ENCODE peak calls at places on chromosomes 6 and 20, in six cellular contexts. H, T, J, C, I and Y are unnamed samples.

GRCh38 chr20:48456361-48457184 is 371.2 kb downstream of the PREX1 start:
- DNase-seq in T (peak; percentile 86), J (no peak), C (no peak), H (no peak), I (no peak), Y (no peak)

GRCh38 chr20:44370639-44371218 is 15.2 kb downstream of the HNF4A start:
- DNase-seq in I (no peak), J (no peak), H (peak; percentile 47), T (no peak), C (no peak), Y (no peak)

GRCh38 chr6:136969930-136970329 is 47.8 kb downstream of the SLC35D3 start:
- DNase-seq in I (no peak), C (no peak), J (no peak), H (no peak), T (no peak), Y (no peak)

GRCh38 chr6:160734627-160735026 is 32.6 kb downstream of the PLG start:
- DNase-seq in I (no peak), C (no peak), H (no peak), T (no peak), J (no peak), Y (no peak)

GRCh38 chr6:77425676-77426075 is 37.6 kb downstream of the HTR1B start:
- DNase-seq in J (no peak), H (no peak), T (no peak), I (no peak), C (peak; percentile 50), Y (no peak)

GRCh38 chr6:39765508-39766065 is 26.6 kb upstream of the DAAM2 start:
- DNase-seq in J (no peak), I (no peak), H (no peak), C (no peak), T (no peak), Y (no peak)

GRCh38 chr6:29014729-29015608 is 9.9 kb upstream of the ZNF311 start:
- DNase-seq in C (no peak), J (no peak), T (no peak), H (no peak), I (no peak), Y (peak; percentile 31)

GRCh38 chr20:22455259-22455658 is 129.1 kb downstream of the FOXA2 start:
- DNase-seq in C (no peak), T (no peak), I (no peak), J (no peak), H (no peak), Y (no peak)

GRCh38 chr6:23213651-23214050 is 644.3 kb downstream of the HDGFL1 start:
- DNase-seq in H (no peak), C (peak; percentile 54), T (no peak), I (no peak), J (no peak), Y (no peak)

GRCh38 chr6:93417421-93417996 is 1.9 kb downstream of the EPHA7 start:
- DNase-seq in T (no peak), C (no peak), H (no peak), J (no peak), I (no peak), Y (no peak)

GRCh38 chr6:156013155-156013554 is 557.5 kb upstream of the NOX3 start:
- DNase-seq in H (no peak), I (no peak), J (no peak), T (no peak), C (no peak), Y (no peak)

GRCh38 chr20:58795181-58795922 is 55.4 kb downstream of the GNAS-AS1 start:
- DNase-seq in T (no peak), H (no peak), I (no peak), C (no peak), J (no peak), Y (no peak)

GRCh38 chr6:64553414-64553813 is 917.8 kb downstream of the PHF3 start:
- DNase-seq in I (no peak), C (no peak), J (no peak), T (no peak), H (no peak), Y (no peak)

GRCh38 chr6:84623956-84624680 is 140.3 kb downstream of the TBX18 start:
- DNase-seq in I (peak; percentile 41), H (no peak), T (no peak), J (no peak), C (peak; percentile 84), Y (peak; percentile 95)

GRCh38 chr6:30206152-30206551 is 7.1 kb downstream of the TRIM26 start:
- DNase-seq in J (no peak), T (no peak), C (peak; percentile 19), I (no peak), H (no peak), Y (peak; percentile 37)

GRCh38 chr6:97443408-97444080 is 160.5 kb upstream of the MMS22L start:
- DNase-seq in T (no peak), I (no peak), J (no peak), H (no peak), C (no peak), Y (no peak)

GRCh38 chr6:25121186-25121585 is 158.0 kb upstream of the CARMIL1 start:
- DNase-seq in T (no peak), H (no peak), I (no peak), C (no peak), J (no peak), Y (no peak)

GRCh38 chr6:90537723-90538407 is 49.0 kb downstream of the MAP3K7 start:
- DNase-seq in J (no peak), I (no peak), H (no peak), T (no peak), C (no peak), Y (peak; percentile 13)

GRCh38 chr6:111711476-111711875 is 105.8 kb upstream of the TRAF3IP2 start:
- DNase-seq in C (no peak), H (no peak), T (peak; percentile 18), I (no peak), J (no peak), Y (no peak)

GRCh38 chr6:11848852-11849731 is 70.5 kb upstream of the ADTRP start:
- DNase-seq in H (no peak), T (no peak), J (no peak), C (peak; percentile 42), I (no peak), Y (no peak)

GRCh38 chr6:89352329-89353117 is at the start of gene UBE2J1:
- DNase-seq in T (peak; percentile 93), I (peak; percentile 64), C (peak; percentile 94), J (peak; percentile 87), H (peak; percentile 95), Y (peak; percentile 91)

GRCh38 chr6:113825776-113826175 is 31.4 kb upstream of the MARCKS start:
- DNase-seq in H (peak; percentile 93), I (no peak), C (peak; percentile 84), T (peak; percentile 20), J (no peak), Y (peak; percentile 4)

GRCh38 chr6:37056439-37057127 is 51.1 kb downstream of the FGD2 start:
- DNase-seq in C (peak; percentile 40), T (no peak), I (no peak), J (no peak), H (no peak), Y (peak; percentile 59)

GRCh38 chr6:66128238-66128637 is 421.2 kb upstream of the EYS start:
- DNase-seq in C (no peak), T (no peak), J (no peak), I (no peak), H (no peak), Y (no peak)

GRCh38 chr6:113493991-113494390 is 363.2 kb upstream of the MARCKS start:
- DNase-seq in J (no peak), H (no peak), C (no peak), T (no peak), I (no peak), Y (no peak)

GRCh38 chr20:23643665-23644064 is 5.9 kb upstream of the CST3 start:
- DNase-seq in I (no peak), T (no peak), H (no peak), C (no peak), J (no peak), Y (no peak)

GRCh38 chr6:14510038-14510437 is 392.5 kb downstream of the CD83 start:
- DNase-seq in T (no peak), C (no peak), J (no peak), H (no peak), I (no peak), Y (no peak)

GRCh38 chr20:32019563-32020463 is 9.6 kb downstream of the CCM2L start:
- DNase-seq in T (no peak), H (no peak), I (no peak), J (no peak), C (no peak), Y (no peak)

GRCh38 chr6:1525364-1526038 is 84.2 kb upstream of the FOXC1 start:
- DNase-seq in I (no peak), H (no peak), C (peak; percentile 23), J (no peak), T (no peak), Y (no peak)

GRCh38 chr20:25052255-25053206 is 5.4 kb downstream of the ACSS1 start:
- DNase-seq in J (no peak), I (no peak), C (no peak), T (no peak), H (peak; percentile 13), Y (no peak)

GRCh38 chr6:26125015-26125690 is 37.9 kb downstream of the HFE start:
- DNase-seq in C (no peak), I (no peak), T (peak; percentile 16), H (peak; percentile 39), J (peak; percentile 35), Y (peak; percentile 59)